ENCODE peak calls at places on chromosomes 3 and 15, in nine cellular contexts. One of them, this sample, is unnamed.

GRCh38 chr3:161567962-161568361 is 71.4 kb downstream of the OTOL1 start:
- DNase-seq in hippocampal formation: no peak
- DNase-seq in NCI-H446: no peak
- DNase-seq in adipocyte: peak
- DNase-seq in dermis microvascular lymphatic vessel endothelial cell: no peak
- DNase-seq in AG08396: no peak
- DNase-seq in fibroblast of mammary gland: peak
- DNase-seq in A549: no peak
- DNase-seq in endodermal cell: no peak
- DNase-seq in this sample: no peak

GRCh38 chr15:101038327-101039003 is 119.3 kb downstream of the LRRK1 start:
- DNase-seq in hippocampal formation: no peak
- DNase-seq in NCI-H446: no peak
- DNase-seq in adipocyte: no peak
- DNase-seq in dermis microvascular lymphatic vessel endothelial cell: no peak
- DNase-seq in AG08396: no peak
- DNase-seq in fibroblast of mammary gland: no peak
- DNase-seq in A549: no peak
- DNase-seq in endodermal cell: peak
- DNase-seq in this sample: no peak

GRCh38 chr3:113890256-113890900 is 51.8 kb downstream of the GRAMD1C start:
- DNase-seq in hippocampal formation: no peak
- DNase-seq in NCI-H446: no peak
- DNase-seq in adipocyte: no peak
- DNase-seq in dermis microvascular lymphatic vessel endothelial cell: no peak
- DNase-seq in AG08396: no peak
- DNase-seq in fibroblast of mammary gland: no peak
- DNase-seq in A549: peak
- DNase-seq in endodermal cell: peak
- DNase-seq in this sample: no peak

GRCh38 chr3:35639251-35640185 is at the start of gene ARPP21:
- DNase-seq in hippocampal formation: peak
- DNase-seq in NCI-H446: peak
- DNase-seq in adipocyte: peak
- DNase-seq in dermis microvascular lymphatic vessel endothelial cell: no peak
- DNase-seq in AG08396: peak
- DNase-seq in fibroblast of mammary gland: peak
- DNase-seq in A549: peak
- DNase-seq in endodermal cell: peak
- DNase-seq in this sample: no peak

GRCh38 chr3:143084856-143085731 is 34.5 kb upstream of the CHST2 start:
- DNase-seq in hippocampal formation: no peak
- DNase-seq in NCI-H446: no peak
- DNase-seq in adipocyte: peak
- DNase-seq in dermis microvascular lymphatic vessel endothelial cell: peak
- DNase-seq in AG08396: peak
- DNase-seq in fibroblast of mammary gland: peak
- DNase-seq in A549: peak
- DNase-seq in endodermal cell: no peak
- DNase-seq in this sample: no peak

GRCh38 chr3:168705412-168705811 is 609.7 kb upstream of the GOLIM4 start:
- DNase-seq in hippocampal formation: no peak
- DNase-seq in NCI-H446: no peak
- DNase-seq in adipocyte: no peak
- DNase-seq in dermis microvascular lymphatic vessel endothelial cell: no peak
- DNase-seq in AG08396: no peak
- DNase-seq in fibroblast of mammary gland: no peak
- DNase-seq in A549: no peak
- DNase-seq in endodermal cell: no peak
- DNase-seq in this sample: no peak

GRCh38 chr15:55514414-55514850 is 6.4 kb upstream of the DNAAF4 start:
- DNase-seq in hippocampal formation: no peak
- DNase-seq in NCI-H446: no peak
- DNase-seq in adipocyte: no peak
- DNase-seq in dermis microvascular lymphatic vessel endothelial cell: no peak
- DNase-seq in AG08396: no peak
- DNase-seq in fibroblast of mammary gland: no peak
- DNase-seq in A549: no peak
- DNase-seq in endodermal cell: no peak
- DNase-seq in this sample: no peak

GRCh38 chr3:179146911-179147570 is 1.1 kb upstream of the PIK3CA start:
- DNase-seq in hippocampal formation: no peak
- DNase-seq in NCI-H446: peak
- DNase-seq in adipocyte: peak
- DNase-seq in dermis microvascular lymphatic vessel endothelial cell: peak
- DNase-seq in AG08396: peak
- DNase-seq in fibroblast of mammary gland: peak
- DNase-seq in A549: peak
- DNase-seq in endodermal cell: peak
- DNase-seq in this sample: peak

GRCh38 chr3:33722626-33723370 is 4.7 kb upstream of the CLASP2 start:
- DNase-seq in hippocampal formation: no peak
- DNase-seq in NCI-H446: no peak
- DNase-seq in adipocyte: peak
- DNase-seq in dermis microvascular lymphatic vessel endothelial cell: peak
- DNase-seq in AG08396: peak
- DNase-seq in fibroblast of mammary gland: peak
- DNase-seq in A549: no peak
- DNase-seq in endodermal cell: no peak
- DNase-seq in this sample: no peak

GRCh38 chr3:116863842-116864626 is 154.5 kb downstream of the TUSC7 start:
- DNase-seq in hippocampal formation: peak
- DNase-seq in NCI-H446: peak
- DNase-seq in adipocyte: peak
- DNase-seq in dermis microvascular lymphatic vessel endothelial cell: no peak
- DNase-seq in AG08396: no peak
- DNase-seq in fibroblast of mammary gland: peak
- DNase-seq in A549: peak
- DNase-seq in endodermal cell: peak
- DNase-seq in this sample: peak

GRCh38 chr3:146640955-146641867 is 36.1 kb upstream of the PLSCR5 start:
- DNase-seq in hippocampal formation: no peak
- DNase-seq in NCI-H446: peak
- DNase-seq in adipocyte: peak
- DNase-seq in dermis microvascular lymphatic vessel endothelial cell: peak
- DNase-seq in AG08396: peak
- DNase-seq in fibroblast of mammary gland: peak
- DNase-seq in A549: peak
- DNase-seq in endodermal cell: peak
- DNase-seq in this sample: peak

GRCh38 chr3:176513604-176514003 is 683.7 kb downstream of the TBL1XR1 start:
- DNase-seq in hippocampal formation: no peak
- DNase-seq in NCI-H446: no peak
- DNase-seq in adipocyte: no peak
- DNase-seq in dermis microvascular lymphatic vessel endothelial cell: no peak
- DNase-seq in AG08396: no peak
- DNase-seq in fibroblast of mammary gland: peak
- DNase-seq in A549: no peak
- DNase-seq in endodermal cell: peak
- DNase-seq in this sample: no peak

GRCh38 chr3:83706669-83707068 is 1252.1 kb upstream of the CADM2 start:
- DNase-seq in hippocampal formation: no peak
- DNase-seq in NCI-H446: no peak
- DNase-seq in adipocyte: no peak
- DNase-seq in dermis microvascular lymphatic vessel endothelial cell: no peak
- DNase-seq in AG08396: no peak
- DNase-seq in fibroblast of mammary gland: no peak
- DNase-seq in A549: no peak
- DNase-seq in endodermal cell: no peak
- DNase-seq in this sample: no peak

GRCh38 chr3:158103131-158103955 is 2.9 kb downstream of the SHOX2 start:
- DNase-seq in hippocampal formation: no peak
- DNase-seq in NCI-H446: no peak
- DNase-seq in adipocyte: no peak
- DNase-seq in dermis microvascular lymphatic vessel endothelial cell: no peak
- DNase-seq in AG08396: no peak
- DNase-seq in fibroblast of mammary gland: peak
- DNase-seq in A549: no peak
- DNase-seq in endodermal cell: peak
- DNase-seq in this sample: no peak

GRCh38 chr3:140242818-140243276 is 307.9 kb downstream of the CLSTN2 start:
- DNase-seq in hippocampal formation: no peak
- DNase-seq in NCI-H446: peak
- DNase-seq in adipocyte: no peak
- DNase-seq in dermis microvascular lymphatic vessel endothelial cell: no peak
- DNase-seq in AG08396: no peak
- DNase-seq in fibroblast of mammary gland: peak
- DNase-seq in A549: no peak
- DNase-seq in endodermal cell: no peak
- DNase-seq in this sample: no peak

GRCh38 chr15:100785181-100786138 is 94.2 kb upstream of the ALDH1A3 start:
- DNase-seq in hippocampal formation: no peak
- DNase-seq in NCI-H446: no peak
- DNase-seq in adipocyte: no peak
- DNase-seq in dermis microvascular lymphatic vessel endothelial cell: no peak
- DNase-seq in AG08396: no peak
- DNase-seq in fibroblast of mammary gland: peak
- DNase-seq in A549: no peak
- DNase-seq in endodermal cell: peak
- DNase-seq in this sample: no peak

GRCh38 chr15:26260517-26261133 is 397.5 kb upstream of the ATP10A start:
- DNase-seq in hippocampal formation: peak
- DNase-seq in NCI-H446: peak
- DNase-seq in adipocyte: peak
- DNase-seq in dermis microvascular lymphatic vessel endothelial cell: no peak
- DNase-seq in AG08396: peak
- DNase-seq in fibroblast of mammary gland: peak
- DNase-seq in A549: peak
- DNase-seq in endodermal cell: peak
- DNase-seq in this sample: peak

GRCh38 chr3:195226445-195226844 is 44.5 kb downstream of the XXYLT1 start:
- DNase-seq in hippocampal formation: no peak
- DNase-seq in NCI-H446: no peak
- DNase-seq in adipocyte: no peak
- DNase-seq in dermis microvascular lymphatic vessel endothelial cell: no peak
- DNase-seq in AG08396: no peak
- DNase-seq in fibroblast of mammary gland: no peak
- DNase-seq in A549: no peak
- DNase-seq in endodermal cell: no peak
- DNase-seq in this sample: no peak

GRCh38 chr3:127613406-127613805 is 15.2 kb downstream of the MCM2 start:
- DNase-seq in hippocampal formation: no peak
- DNase-seq in NCI-H446: no peak
- DNase-seq in adipocyte: peak
- DNase-seq in dermis microvascular lymphatic vessel endothelial cell: no peak
- DNase-seq in AG08396: peak
- DNase-seq in fibroblast of mammary gland: peak
- DNase-seq in A549: no peak
- DNase-seq in endodermal cell: no peak
- DNase-seq in this sample: no peak

GRCh38 chr15:72382146-72382545 is 6.3 kb upstream of the HEXA start:
- DNase-seq in hippocampal formation: no peak
- DNase-seq in NCI-H446: no peak
- DNase-seq in adipocyte: no peak
- DNase-seq in dermis microvascular lymphatic vessel endothelial cell: no peak
- DNase-seq in AG08396: no peak
- DNase-seq in fibroblast of mammary gland: no peak
- DNase-seq in A549: peak
- DNase-seq in endodermal cell: no peak
- DNase-seq in this sample: peak

GRCh38 chr15:78763111-78763795 is 48.0 kb downstream of the ADAMTS7 start:
- DNase-seq in hippocampal formation: no peak
- DNase-seq in NCI-H446: no peak
- DNase-seq in adipocyte: no peak
- DNase-seq in dermis microvascular lymphatic vessel endothelial cell: no peak
- DNase-seq in AG08396: no peak
- DNase-seq in fibroblast of mammary gland: no peak
- DNase-seq in A549: no peak
- DNase-seq in endodermal cell: no peak
- DNase-seq in this sample: no peak

GRCh38 chr15:48893311-48893710 is 15.4 kb downstream of the EID1 start:
- DNase-seq in hippocampal formation: no peak
- DNase-seq in NCI-H446: peak
- DNase-seq in adipocyte: no peak
- DNase-seq in dermis microvascular lymphatic vessel endothelial cell: no peak
- DNase-seq in AG08396: no peak
- DNase-seq in fibroblast of mammary gland: no peak
- DNase-seq in A549: no peak
- DNase-seq in endodermal cell: no peak
- DNase-seq in this sample: no peak

GRCh38 chr3:16978234-16978920 is 93.6 kb downstream of the PLCL2 start:
- DNase-seq in hippocampal formation: no peak
- DNase-seq in NCI-H446: peak
- DNase-seq in adipocyte: peak
- DNase-seq in dermis microvascular lymphatic vessel endothelial cell: no peak
- DNase-seq in AG08396: peak
- DNase-seq in fibroblast of mammary gland: peak
- DNase-seq in A549: no peak
- DNase-seq in endodermal cell: no peak
- DNase-seq in this sample: no peak

GRCh38 chr15:58903232-58903631 is 30.2 kb downstream of the SLTM start:
- DNase-seq in hippocampal formation: no peak
- DNase-seq in NCI-H446: no peak
- DNase-seq in adipocyte: peak
- DNase-seq in dermis microvascular lymphatic vessel endothelial cell: no peak
- DNase-seq in AG08396: no peak
- DNase-seq in fibroblast of mammary gland: peak
- DNase-seq in A549: no peak
- DNase-seq in endodermal cell: no peak
- DNase-seq in this sample: no peak

GRCh38 chr3:184228376-184229137 is 828 bp upstream of the VWA5B2 start:
- DNase-seq in hippocampal formation: no peak
- DNase-seq in NCI-H446: no peak
- DNase-seq in adipocyte: no peak
- DNase-seq in dermis microvascular lymphatic vessel endothelial cell: no peak
- DNase-seq in AG08396: no peak
- DNase-seq in fibroblast of mammary gland: no peak
- DNase-seq in A549: no peak
- DNase-seq in endodermal cell: peak
- DNase-seq in this sample: no peak

GRCh38 chr15:70566047-70566835 is 197.1 kb downstream of the UACA start:
- DNase-seq in hippocampal formation: no peak
- DNase-seq in NCI-H446: no peak
- DNase-seq in adipocyte: no peak
- DNase-seq in dermis microvascular lymphatic vessel endothelial cell: no peak
- DNase-seq in AG08396: no peak
- DNase-seq in fibroblast of mammary gland: no peak
- DNase-seq in A549: no peak
- DNase-seq in endodermal cell: peak
- DNase-seq in this sample: no peak

GRCh38 chr3:185176756-185177359 is 24.0 kb upstream of the C3orf70 start:
- DNase-seq in hippocampal formation: peak
- DNase-seq in NCI-H446: peak
- DNase-seq in adipocyte: peak
- DNase-seq in dermis microvascular lymphatic vessel endothelial cell: no peak
- DNase-seq in AG08396: peak
- DNase-seq in fibroblast of mammary gland: peak
- DNase-seq in A549: peak
- DNase-seq in endodermal cell: peak
- DNase-seq in this sample: no peak

GRCh38 chr3:172467170-172467824 is 19.0 kb upstream of the GHSR start:
- DNase-seq in hippocampal formation: no peak
- DNase-seq in NCI-H446: no peak
- DNase-seq in adipocyte: peak
- DNase-seq in dermis microvascular lymphatic vessel endothelial cell: no peak
- DNase-seq in AG08396: no peak
- DNase-seq in fibroblast of mammary gland: peak
- DNase-seq in A549: peak
- DNase-seq in endodermal cell: no peak
- DNase-seq in this sample: no peak

GRCh38 chr3:146469206-146470017 is at the start of gene PLSCR2:
- DNase-seq in hippocampal formation: peak
- DNase-seq in NCI-H446: no peak
- DNase-seq in adipocyte: no peak
- DNase-seq in dermis microvascular lymphatic vessel endothelial cell: peak
- DNase-seq in AG08396: peak
- DNase-seq in fibroblast of mammary gland: peak
- DNase-seq in A549: peak
- DNase-seq in endodermal cell: peak
- DNase-seq in this sample: peak

GRCh38 chr15:74519311-74519710 is 21.7 kb upstream of the ARID3B start:
- DNase-seq in hippocampal formation: no peak
- DNase-seq in NCI-H446: no peak
- DNase-seq in adipocyte: no peak
- DNase-seq in dermis microvascular lymphatic vessel endothelial cell: no peak
- DNase-seq in AG08396: no peak
- DNase-seq in fibroblast of mammary gland: peak
- DNase-seq in A549: no peak
- DNase-seq in endodermal cell: no peak
- DNase-seq in this sample: no peak

GRCh38 chr3:134317106-134317947 is 56.9 kb downstream of the AMOTL2 start:
- DNase-seq in hippocampal formation: no peak
- DNase-seq in NCI-H446: peak
- DNase-seq in adipocyte: peak
- DNase-seq in dermis microvascular lymphatic vessel endothelial cell: no peak
- DNase-seq in AG08396: no peak
- DNase-seq in fibroblast of mammary gland: peak
- DNase-seq in A549: peak
- DNase-seq in endodermal cell: peak
- DNase-seq in this sample: no peak